ENCODE peak calls at places on chromosomes 12 and 14, in five cellular contexts. One of them, this sample, is unnamed. For H3K4me1 and H3K27me3, the result is how much of the 10 kb centered on the place peaks cover.

GRCh38 chr12:130218682-130219081 is 56.4 kb downstream of the FZD10 start:
- DNase-seq in suprapubic skin: no peak
- DNase-seq in adrenal gland: no peak
- DNase-seq in endothelial cell of umbilical vein: no peak
- DNase-seq in heart left ventricle: no peak
- DNase-seq in this sample: no peak

GRCh38 chr12:123939716-123940626 is 32.7 kb downstream of the CCDC92 start:
- DNase-seq in suprapubic skin: no peak
- DNase-seq in adrenal gland: no peak
- DNase-seq in endothelial cell of umbilical vein: no peak
- DNase-seq in heart left ventricle: no peak
- DNase-seq in this sample: peak

GRCh38 chr14:95303552-95303951 is 16.2 kb downstream of the CLMN start:
- DNase-seq in suprapubic skin: no peak
- DNase-seq in adrenal gland: no peak
- DNase-seq in endothelial cell of umbilical vein: no peak
- DNase-seq in heart left ventricle: no peak
- DNase-seq in this sample: no peak

GRCh38 chr12:47912575-47912974 is 7.8 kb upstream of the VDR start:
- DNase-seq in suprapubic skin: no peak
- DNase-seq in adrenal gland: no peak
- DNase-seq in endothelial cell of umbilical vein: no peak
- DNase-seq in heart left ventricle: no peak
- DNase-seq in this sample: no peak

GRCh38 chr14:92792885-92793284 is 1.2 kb upstream of the GOLGA5 start:
- DNase-seq in suprapubic skin: no peak
- DNase-seq in adrenal gland: no peak
- DNase-seq in endothelial cell of umbilical vein: no peak
- DNase-seq in heart left ventricle: no peak
- DNase-seq in this sample: no peak

GRCh38 chr12:121740847-121741246 is 28.3 kb downstream of the TMEM120B start:
- DNase-seq in suprapubic skin: no peak
- DNase-seq in adrenal gland: no peak
- DNase-seq in endothelial cell of umbilical vein: no peak
- DNase-seq in heart left ventricle: no peak
- DNase-seq in this sample: no peak

GRCh38 chr14:94542111-94542810 is 19.0 kb upstream of the SERPINA4 start:
- DNase-seq in suprapubic skin: no peak
- DNase-seq in adrenal gland: no peak
- DNase-seq in endothelial cell of umbilical vein: peak
- DNase-seq in heart left ventricle: no peak
- DNase-seq in this sample: no peak

GRCh38 chr12:132560831-132561783 is 49.3 kb downstream of the LRCOL1 start:
- DNase-seq in suprapubic skin: no peak
- DNase-seq in adrenal gland: peak
- DNase-seq in endothelial cell of umbilical vein: peak
- DNase-seq in heart left ventricle: no peak
- DNase-seq in this sample: peak

GRCh38 chr12:101076940-101077351 is 133.1 kb downstream of the SLC5A8 start:
- DNase-seq in suprapubic skin: no peak
- DNase-seq in adrenal gland: no peak
- DNase-seq in endothelial cell of umbilical vein: no peak
- DNase-seq in heart left ventricle: no peak
- DNase-seq in this sample: no peak

GRCh38 chr14:81980601-81981310 is 447.1 kb upstream of the SEL1L start:
- DNase-seq in suprapubic skin: no peak
- DNase-seq in adrenal gland: no peak
- DNase-seq in endothelial cell of umbilical vein: no peak
- DNase-seq in heart left ventricle: no peak
- DNase-seq in this sample: no peak

GRCh38 chr12:11651377-11651776 is 1.9 kb downstream of the ETV6 start:
- DNase-seq in suprapubic skin: no peak
- DNase-seq in adrenal gland: no peak
- DNase-seq in endothelial cell of umbilical vein: no peak
- DNase-seq in heart left ventricle: no peak
- DNase-seq in this sample: no peak
- H3K4me1 ChIP-seq in suprapubic skin: under half
- H3K4me1 ChIP-seq in adrenal gland: under half
- H3K4me1 ChIP-seq in endothelial cell of umbilical vein: under half
- H3K4me1 ChIP-seq in heart left ventricle: under half
- H3K4me1 ChIP-seq in this sample: half or more

DNA sequence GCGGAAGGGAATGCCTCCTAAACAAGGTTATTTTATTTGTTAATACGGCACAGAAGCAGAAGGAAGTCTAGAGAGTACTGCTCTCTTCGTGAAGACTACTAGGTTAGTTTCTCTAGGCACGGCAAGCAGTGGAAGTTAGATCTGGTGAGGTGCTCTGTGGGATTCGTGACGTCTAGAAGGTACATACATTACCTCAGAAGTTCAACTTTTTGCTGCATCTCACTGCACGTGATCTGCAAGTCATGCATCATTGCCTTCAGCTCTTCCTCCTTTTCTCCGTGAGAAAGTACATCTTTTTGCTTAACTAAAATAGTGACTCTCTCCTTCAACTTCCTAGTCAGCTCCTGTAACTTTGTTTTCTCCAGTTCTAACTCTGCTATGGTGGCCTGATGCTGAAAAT is 74.7 kb downstream of the NIN start:
- DNase-seq in suprapubic skin: no peak
- DNase-seq in adrenal gland: no peak
- DNase-seq in endothelial cell of umbilical vein: no peak
- DNase-seq in heart left ventricle: no peak
- DNase-seq in this sample: no peak
- TF ChIP-seq POLR2A in suprapubic skin: no peak
- TF ChIP-seq POLR2A in adrenal gland: no peak
- TF ChIP-seq POLR2A in endothelial cell of umbilical vein: no peak
- TF ChIP-seq POLR2A in heart left ventricle: no peak
- TF ChIP-seq POLR2A in this sample: no peak

GRCh38 chr12:52084491-52085231 is 5.2 kb downstream of the SMIM41 start:
- DNase-seq in suprapubic skin: no peak
- DNase-seq in adrenal gland: no peak
- DNase-seq in endothelial cell of umbilical vein: no peak
- DNase-seq in heart left ventricle: no peak
- DNase-seq in this sample: peak
- H3K27me3 ChIP-seq in suprapubic skin: under half
- H3K27me3 ChIP-seq in adrenal gland: under half
- H3K27me3 ChIP-seq in endothelial cell of umbilical vein: under half
- H3K27me3 ChIP-seq in heart left ventricle: under half
- H3K27me3 ChIP-seq in this sample: under half

GRCh38 chr14:30195946-30196345 is 268.3 kb upstream of the PRKD1 start:
- DNase-seq in suprapubic skin: no peak
- DNase-seq in adrenal gland: no peak
- DNase-seq in endothelial cell of umbilical vein: no peak
- DNase-seq in heart left ventricle: no peak
- DNase-seq in this sample: no peak
- H3K4me1 ChIP-seq in suprapubic skin: under half
- H3K4me1 ChIP-seq in adrenal gland: under half
- H3K4me1 ChIP-seq in endothelial cell of umbilical vein: under half
- H3K4me1 ChIP-seq in heart left ventricle: under half
- H3K4me1 ChIP-seq in this sample: under half

This sample was measured in spleen.